ENCODE peak calls at places on chromosomes 11 and 22, in eight cellular contexts. P, A, K, L, Z, J, Q and U are unnamed samples.

GRCh38 chr11:121762820-121763219 is 310.1 kb upstream of the SORL1-AS1 start:
- DNase-seq in P (no peak), A (peak; percentile 21), K (no peak), L (no peak), Z (peak; percentile 36), J (peak; percentile 15), Q (no peak), U (peak; percentile 91)

GRCh38 chr11:15976433-15977045 is 379.8 kb downstream of the SOX6 start:
- DNase-seq in P (no peak), A (no peak), K (no peak), L (no peak), Z (no peak), J (no peak), Q (no peak), U (no peak)

GRCh38 chr11:67260406-67260805 is 5.9 kb upstream of the GRK2 start:
- DNase-seq in P (no peak), A (no peak), K (no peak), L (no peak), Z (no peak), J (no peak), Q (no peak), U (no peak)

GRCh38 chr11:62688481-62688880 is 849 bp downstream of the LRRN4CL start:
- DNase-seq in P (no peak), A (no peak), K (no peak), L (no peak), Z (no peak), J (no peak), Q (no peak), U (no peak)

GRCh38 chr11:23233075-23233474 is 372.8 kb upstream of the CCDC179 start:
- DNase-seq in P (no peak), A (peak; percentile 84), K (no peak), L (no peak), Z (peak; percentile 38), J (peak; percentile 1), Q (no peak), U (no peak)

GRCh38 chr11:76670475-76671235 is at the start of gene LRRC32:
- DNase-seq in P (peak; percentile 46), A (peak; percentile 82), K (no peak), L (no peak), Z (no peak), J (peak; percentile 83), Q (peak; percentile 92), U (no peak)

GRCh38 chr11:12248330-12248729 is 129.0 kb upstream of the PARVA start:
- DNase-seq in P (peak; percentile 87), A (peak; percentile 67), K (no peak), L (no peak), Z (no peak), J (peak; percentile 68), Q (no peak), U (no peak)

GRCh38 chr22:36887164-36887563 is 26.3 kb upstream of the CSF2RB start:
- DNase-seq in P (no peak), A (no peak), K (peak; percentile 13), L (no peak), Z (no peak), J (no peak), Q (no peak), U (no peak)

GRCh38 chr11:91396243-91397133 is 828.1 kb upstream of the FAT3 start:
- DNase-seq in P (no peak), A (no peak), K (no peak), L (no peak), Z (peak; percentile 16), J (no peak), Q (no peak), U (no peak)

GRCh38 chr11:118705796-118706545 is 26.5 kb upstream of the TREH start:
- DNase-seq in P (peak; percentile 62), A (no peak), K (no peak), L (no peak), Z (no peak), J (no peak), Q (peak; percentile 56), U (no peak)

GRCh38 chr11:41836426-41836825 is 377.0 kb upstream of the LRRC4C start:
- DNase-seq in P (no peak), A (no peak), K (no peak), L (no peak), Z (no peak), J (no peak), Q (no peak), U (no peak)

GRCh38 chr11:95092549-95093324 is 3.1 kb downstream of the ENDOD1 start:
- DNase-seq in P (peak; percentile 34), A (peak; percentile 27), K (no peak), L (peak; percentile 19), Z (no peak), J (peak; percentile 54), Q (no peak), U (no peak)

GRCh38 chr22:37387793-37388192 is 39.5 kb downstream of the ELFN2 start:
- DNase-seq in P (no peak), A (no peak), K (no peak), L (no peak), Z (no peak), J (no peak), Q (no peak), U (no peak)

GRCh38 chr11:2166091-2166851 is 5.3 kb upstream of the INS start:
- DNase-seq in P (peak; percentile 50), A (no peak), K (peak; percentile 12), L (peak; percentile 50), Z (no peak), J (peak; percentile 23), Q (no peak), U (no peak)

GRCh38 chr22:48429621-48430020 is 1398.1 kb downstream of the BRD1 start:
- DNase-seq in P (no peak), A (no peak), K (no peak), L (no peak), Z (no peak), J (no peak), Q (no peak), U (no peak)

GRCh38 chr11:124754710-124755109 is 2.7 kb upstream of the VSIG2 start:
- DNase-seq in P (no peak), A (no peak), K (no peak), L (no peak), Z (no peak), J (no peak), Q (no peak), U (no peak)

GRCh38 chr11:65917077-65917433 is 1.8 kb downstream of the C11orf68 start:
- DNase-seq in P (no peak), A (no peak), K (no peak), L (no peak), Z (no peak), J (no peak), Q (no peak), U (no peak)

GRCh38 chr11:113615773-113616172 is 90.3 kb downstream of the TMPRSS5 start:
- DNase-seq in P (no peak), A (no peak), K (no peak), L (no peak), Z (no peak), J (no peak), Q (no peak), U (no peak)

GRCh38 chr11:34417203-34417602 is 21.5 kb upstream of the CAT start:
- DNase-seq in P (no peak), A (no peak), K (no peak), L (no peak), Z (no peak), J (no peak), Q (no peak), U (no peak)

GRCh38 chr11:12377106-12377823 is at the start of gene PARVA:
- DNase-seq in P (peak; percentile 90), A (peak; percentile 78), K (no peak), L (no peak), Z (peak; percentile 60), J (peak; percentile 79), Q (peak; percentile 93), U (peak; percentile 92)

GRCh38 chr22:24134090-24134846 is 47.0 kb upstream of the SUSD2 start:
- DNase-seq in P (no peak), A (no peak), K (peak; percentile 44), L (peak; percentile 40), Z (no peak), J (no peak), Q (no peak), U (no peak)

GRCh38 chr22:34986461-34986977 is 79.4 kb upstream of the ISX start:
- DNase-seq in P (no peak), A (no peak), K (no peak), L (no peak), Z (no peak), J (no peak), Q (no peak), U (no peak)

GRCh38 chr11:130583866-130584265 is 135.4 kb downstream of the ADAMTS15 start:
- DNase-seq in P (peak; percentile 60), A (no peak), K (no peak), L (no peak), Z (no peak), J (no peak), Q (no peak), U (no peak)